ENCODE peak calls at places on chromosomes 3 and 15, in five cellular contexts. P is ovary, L is GM23338, D is thoracic aorta, T is colonic mucosa. Z is an unnamed sample.

GRCh38 chr3:129822679-129823078 is 70.8 kb downstream of the TMCC1 start:
- DNase-seq in P (no peak), L (no peak), D (no peak), T (no peak), Z (no peak)

GRCh38 chr15:89195836-89196235 is 25.5 kb downstream of the RLBP1 start:
- DNase-seq in P (no peak), L (no peak), D (no peak), T (no peak), Z (no peak)

GRCh38 chr3:161069441-161070251 is 35.5 kb downstream of the B3GALNT1 start:
- DNase-seq in P (no peak), L (no peak), D (peak), T (no peak), Z (no peak)

GRCh38 chr3:107068980-107069379 is 308.3 kb upstream of the CCDC54 start:
- DNase-seq in P (no peak), L (no peak), D (no peak), T (no peak), Z (no peak)

GRCh38 chr15:81111018-81111417 is 23.1 kb upstream of the CFAP161 start:
- DNase-seq in P (no peak), L (no peak), D (no peak), T (no peak), Z (no peak)

GRCh38 chr15:75203908-75204263 is 2.2 kb downstream of the C15orf39 start:
- DNase-seq in P (no peak), L (no peak), D (no peak), T (no peak), Z (no peak)

GRCh38 chr3:141538568-141538967 is 51.7 kb downstream of the RASA2 start:
- DNase-seq in P (no peak), L (no peak), D (no peak), T (no peak), Z (no peak)

GRCh38 chr3:146883292-146883691 is 278.1 kb upstream of the PLSCR5 start:
- DNase-seq in P (no peak), L (no peak), D (no peak), T (no peak), Z (no peak)

GRCh38 chr3:87260270-87260669 is 16.1 kb downstream of the POU1F1 start:
- DNase-seq in P (peak), L (peak), D (no peak), T (peak), Z (no peak)

GRCh38 chr15:100170280-100170654 is 171.5 kb downstream of the ADAMTS17 start:
- DNase-seq in P (no peak), L (no peak), D (no peak), T (no peak), Z (no peak)

GRCh38 chr15:59473226-59473625 is 35.2 kb downstream of the FAM81A start:
- DNase-seq in P (no peak), L (no peak), D (no peak), T (no peak), Z (no peak)

GRCh38 chr3:176953106-176954080 is 243.9 kb downstream of the TBL1XR1 start:
- DNase-seq in P (peak), L (no peak), D (no peak), T (peak), Z (no peak)

GRCh38 chr15:64224508-64224907 is 61.7 kb upstream of the PPIB start:
- DNase-seq in P (peak), L (no peak), D (no peak), T (peak), Z (no peak)

GRCh38 chr3:196677929-196678328 is 34.1 kb downstream of the CEP19 start:
- DNase-seq in P (no peak), L (no peak), D (no peak), T (no peak), Z (no peak)
- H3K27ac ChIP-seq in P (no peak), L (no peak), D (no peak), T (no peak), Z (no peak)

GRCh38 chr15:96324900-96325299 is 5.6 kb upstream of the NR2F2 start:
- DNase-seq in P (no peak), L (no peak), D (no peak), T (no peak), Z (no peak)
- H3K4me3 ChIP-seq in P (peak), L (peak), D (peak), T (no peak), Z (peak)

GRCh38 chr15:52651868-52652267 is 27.3 kb downstream of the ATOSA start:
- DNase-seq in P (peak), L (peak), D (peak), T (peak), Z (peak)

GRCh38 chr15:52652286-52652685 is 26.9 kb downstream of the ATOSA start:
- DNase-seq in P (no peak), L (no peak), D (no peak), T (no peak), Z (no peak)

GRCh38 chr15:52652984-52653383 is 26.2 kb downstream of the ATOSA start:
- DNase-seq in P (no peak), L (no peak), D (no peak), T (peak), Z (no peak)

GRCh38 chr15:52651114-52651513 is 28.1 kb downstream of the ATOSA start:
- DNase-seq in P (no peak), L (no peak), D (no peak), T (no peak), Z (no peak)

GRCh38 chr15:52653451-52653964 is 25.7 kb downstream of the ATOSA start:
- DNase-seq in P (no peak), L (peak), D (no peak), T (no peak), Z (no peak)
- H3K27ac ChIP-seq in P (peak), L (no peak), D (peak), T (peak), Z (peak)

GRCh38 chr3:62373714-62374333 is 474 bp upstream of the FEZF2 start:
- DNase-seq in P (no peak), L (peak), D (no peak), T (no peak), Z (no peak)
- H3K4me3 ChIP-seq in P (no peak), L (peak), D (peak), T (no peak), Z (peak)

GRCh38 chr15:25691544-25692430 is 171.3 kb downstream of the ATP10A start:
- DNase-seq in P (no peak), L (peak), D (no peak), T (no peak), Z (no peak)
- H3K27ac ChIP-seq in P (no peak), L (no peak), D (peak), T (no peak), Z (peak)

GRCh38 chr3:72595927-72596610 is 252.2 kb downstream of the SHQ1 start:
- DNase-seq in P (no peak), L (no peak), D (no peak), T (no peak), Z (no peak)
- H3K4me3 ChIP-seq in P (no peak), L (no peak), D (no peak), T (no peak), Z (no peak)

DNA sequence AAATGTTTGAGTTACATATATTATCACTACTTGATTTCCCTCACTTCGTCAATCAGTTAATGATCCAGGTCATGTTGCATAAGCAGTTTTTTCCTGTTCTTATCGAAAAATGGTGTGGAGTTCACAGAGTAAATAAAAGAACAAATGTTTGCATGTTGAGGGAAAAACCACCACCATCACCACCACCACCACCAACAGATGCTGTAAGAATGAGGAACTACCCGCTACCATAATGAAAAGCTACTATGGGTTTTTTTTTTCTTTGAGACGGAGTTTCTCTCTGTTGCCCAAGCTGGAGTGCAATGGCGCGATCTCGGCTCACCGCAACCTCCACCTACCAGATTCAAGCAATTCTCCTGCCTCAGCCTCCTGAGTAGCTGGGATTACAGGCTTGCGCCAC is 27.6 kb downstream of the RUBCN start:
- DNase-seq in P (no peak), L (no peak), D (no peak), T (no peak), Z (no peak)
- H3K27ac ChIP-seq in P (no peak), L (no peak), D (no peak), T (no peak), Z (no peak)